ENCODE peak calls at places on chromosomes 4 and X, in four cellular contexts. B is D341Med, H is ACHN, V is T47D. G is an unnamed sample.

GRCh38 chr4:10172278-10173038 is 55.9 kb upstream of the WDR1 start:
- DNase-seq in B (no peak), H (no peak), V (no peak), G (no peak)

GRCh38 chr4:52263612-52264011 is 212.5 kb downstream of the SPATA18 start:
- DNase-seq in B (no peak), H (no peak), V (peak; percentile 15), G (no peak)

GRCh38 chr4:10285028-10285427 is 168.4 kb upstream of the WDR1 start:
- DNase-seq in B (no peak), H (no peak), V (no peak), G (no peak)

GRCh38 chrX:25015486-25016360 is at the start of gene ARX:
- DNase-seq in B (no peak), H (peak; percentile 72), V (no peak), G (no peak)

GRCh38 chrX:125786306-125786705 is 379.8 kb downstream of the DCAF12L2 start:
- DNase-seq in B (no peak), H (no peak), V (peak; percentile 28), G (no peak)

GRCh38 chr4:152500798-152501434 is 35.0 kb downstream of the FBXW7 start:
- DNase-seq in B (peak; percentile 53), H (peak; percentile 85), V (peak; percentile 83), G (peak; percentile 45)

GRCh38 chr4:186137193-186137792 is 32.8 kb downstream of the FAM149A start:
- DNase-seq in B (no peak), H (peak; percentile 42), V (peak; percentile 38), G (peak; percentile 14)

GRCh38 chrX:46715521-46715920 is 43.4 kb downstream of the SLC9A7 start:
- DNase-seq in B (no peak), H (no peak), V (no peak), G (no peak)

GRCh38 chr4:3441501-3442459 is at the start of gene HGFAC:
- DNase-seq in B (no peak), H (no peak), V (no peak), G (no peak)

GRCh38 chr4:148026022-148026421 is 294.1 kb downstream of the ARHGAP10 start:
- DNase-seq in B (no peak), H (no peak), V (no peak), G (no peak)

GRCh38 chr4:48649505-48649904 is 130.6 kb downstream of the FRYL start:
- DNase-seq in B (no peak), H (no peak), V (no peak), G (no peak)

GRCh38 chr4:15234585-15235126 is 193.2 kb upstream of the C1QTNF7 start:
- DNase-seq in B (no peak), H (no peak), V (no peak), G (no peak)

GRCh38 chr4:188428935-188429334 is 289.7 kb downstream of the TRIML1 start:
- DNase-seq in B (no peak), H (no peak), V (peak; percentile 84), G (no peak)

GRCh38 chr4:60655356-60655755 is 544.8 kb upstream of the ADGRL3 start:
- DNase-seq in B (no peak), H (no peak), V (no peak), G (no peak)

GRCh38 chr4:73674451-73674919 is 54.2 kb upstream of the RASSF6 start:
- DNase-seq in B (no peak), H (no peak), V (no peak), G (no peak)

GRCh38 chr4:94803181-94803580 is 45.4 kb downstream of the BMPR1B start:
- DNase-seq in B (no peak), H (no peak), V (no peak), G (no peak)

GRCh38 chr4:62544428-62544827 is 1344.3 kb downstream of the ADGRL3 start:
- DNase-seq in B (no peak), H (no peak), V (no peak), G (no peak)

GRCh38 chr4:7758444-7758815 is 181.2 kb downstream of the AFAP1 start:
- DNase-seq in B (no peak), H (no peak), V (no peak), G (no peak)

GRCh38 chr4:86564795-86565194 is 29.3 kb upstream of the PTPN13 start:
- DNase-seq in B (no peak), H (no peak), V (peak; percentile 20), G (no peak)

GRCh38 chr4:56372774-56373173 is 14.5 kb downstream of the AASDH start:
- DNase-seq in B (no peak), H (no peak), V (no peak), G (no peak)

GRCh38 chr4:154807042-154807630 is 26.1 kb downstream of the RBM46 start:
- DNase-seq in B (no peak), H (peak; percentile 51), V (peak; percentile 52), G (no peak)

GRCh38 chr4:176195184-176195978 is at the start of gene SPATA4:
- DNase-seq in B (peak; percentile 99), H (peak; percentile 88), V (peak; percentile 86), G (peak; percentile 93)

GRCh38 chr4:167021545-167022155 is 212.6 kb downstream of the SPOCK3 start:
- DNase-seq in B (peak; percentile 51), H (peak; percentile 46), V (peak; percentile 70), G (peak; percentile 39)

GRCh38 chrX:2694868-2695267 is 3.8 kb downstream of the CD99 start:
- DNase-seq in B (no peak), H (no peak), V (no peak), G (no peak)

GRCh38 chr4:95209942-95210341 is 338.8 kb downstream of the UNC5C start:
- DNase-seq in B (no peak), H (no peak), V (no peak), G (no peak)

GRCh38 chr4:7044415-7044930 is 1.3 kb downstream of the TADA2B start:
- DNase-seq in B (no peak), H (peak; percentile 15), V (no peak), G (no peak)